ENCODE peak calls at places on chromosome 17, in seven cellular contexts. K is hepatocyte, J is Peyer's patch, Y is PC-9, C is tibial artery, E is fibroblast of mammary gland, U is BE2C. X is an unnamed sample.

GRCh38 chr17:32490101-32490482 is 3.3 kb downstream of the CDK5R1 start:
- DNase-seq in Y (no peak), C (no peak), K (no peak), U (peak), E (no peak), J (peak), X (no peak)

GRCh38 chr17:67270411-67270810 is 25.4 kb upstream of the HELZ start:
- DNase-seq in J (no peak), Y (no peak), E (no peak), K (no peak), C (no peak), U (no peak), X (no peak)

GRCh38 chr17:39763046-39763800 is 25.5 kb downstream of the GRB7 start:
- DNase-seq in E (no peak), C (no peak), Y (no peak), J (no peak), K (no peak), U (no peak), X (no peak)

GRCh38 chr17:79192503-79193500 is 118.2 kb downstream of the ENGASE start:
- DNase-seq in E (peak), U (no peak), K (peak), J (no peak), C (no peak), Y (no peak), X (no peak)

GRCh38 chr17:62565817-62566216 is 61.7 kb upstream of the MRC2 start:
- DNase-seq in K (no peak), C (no peak), U (no peak), J (no peak), Y (no peak), E (peak), X (no peak)

GRCh38 chr17:4604111-4604644 is 19.8 kb downstream of the SMTNL2 start:
- DNase-seq in Y (no peak), E (peak), K (peak), J (no peak), C (no peak), U (peak), X (no peak)

GRCh38 chr17:66522591-66523272 is 220.3 kb downstream of the PRKCA start:
- DNase-seq in K (no peak), C (no peak), U (no peak), J (no peak), Y (no peak), E (peak), X (no peak)

GRCh38 chr17:81260641-81261040 is 21.5 kb downstream of the NDUFAF8 start:
- DNase-seq in E (no peak), J (no peak), K (no peak), U (no peak), C (no peak), Y (no peak), X (no peak)

GRCh38 chr17:3888343-3889171 is 4.3 kb downstream of the CAMKK1 start:
- DNase-seq in E (peak), K (peak), U (peak), J (peak), C (peak), Y (peak), X (no peak)

GRCh38 chr17:69223809-69224208 is 4.8 kb downstream of the ABCA10 start:
- DNase-seq in C (no peak), K (no peak), U (no peak), E (peak), Y (no peak), J (no peak), X (no peak)

GRCh38 chr17:70775667-70776066 is 606.3 kb downstream of the KCNJ2 start:
- DNase-seq in E (no peak), C (no peak), J (no peak), U (peak), Y (no peak), K (no peak), X (no peak)

GRCh38 chr17:13594310-13594709 is 7.4 kb downstream of the HS3ST3A1 start:
- DNase-seq in J (no peak), Y (no peak), U (no peak), K (no peak), C (no peak), E (peak), X (no peak)

GRCh38 chr17:76534831-76535732 is 2.4 kb downstream of the CYGB start:
- DNase-seq in K (peak), J (no peak), C (no peak), Y (no peak), U (no peak), E (no peak), X (no peak)

GRCh38 chr17:40499551-40500189 is 1.8 kb downstream of the TNS4 start:
- DNase-seq in U (peak), E (peak), K (peak), C (peak), Y (peak), J (peak), X (peak)

GRCh38 chr17:77697480-77698400 is 260.8 kb upstream of the TNRC6C start:
- DNase-seq in K (no peak), J (no peak), E (no peak), Y (no peak), C (no peak), U (no peak), X (no peak)

GRCh38 chr17:50640701-50641338 is 6.1 kb downstream of the ABCC3 start:
- DNase-seq in C (peak), K (no peak), E (peak), U (peak), J (peak), Y (peak), X (peak)

GRCh38 chr17:67032985-67033384 is 11.4 kb upstream of the CACNG1 start:
- DNase-seq in Y (no peak), J (no peak), E (no peak), C (no peak), K (no peak), U (no peak), X (no peak)

GRCh38 chr17:79874329-79874981 is 35.2 kb upstream of the CBX4 start:
- DNase-seq in E (peak), U (no peak), K (peak), J (peak), C (no peak), Y (no peak), X (no peak)

GRCh38 chr17:75065562-75066151 is 18.6 kb downstream of the KCTD2 start:
- DNase-seq in Y (no peak), K (no peak), C (no peak), U (no peak), E (peak), J (no peak), X (no peak)

GRCh38 chr17:75067856-75068255 is 19.9 kb upstream of the SLC16A5 start:
- DNase-seq in E (no peak), C (no peak), K (no peak), U (no peak), J (no peak), Y (no peak), X (no peak)

GRCh38 chr17:75073618-75074047 is 14.1 kb upstream of the SLC16A5 start:
- DNase-seq in J (no peak), C (no peak), E (peak), U (no peak), K (peak), Y (no peak), X (no peak)

GRCh38 chr17:75068750-75069149 is 19.0 kb upstream of the SLC16A5 start:
- DNase-seq in U (no peak), K (no peak), E (no peak), Y (no peak), J (no peak), C (no peak), X (no peak)

DNA sequence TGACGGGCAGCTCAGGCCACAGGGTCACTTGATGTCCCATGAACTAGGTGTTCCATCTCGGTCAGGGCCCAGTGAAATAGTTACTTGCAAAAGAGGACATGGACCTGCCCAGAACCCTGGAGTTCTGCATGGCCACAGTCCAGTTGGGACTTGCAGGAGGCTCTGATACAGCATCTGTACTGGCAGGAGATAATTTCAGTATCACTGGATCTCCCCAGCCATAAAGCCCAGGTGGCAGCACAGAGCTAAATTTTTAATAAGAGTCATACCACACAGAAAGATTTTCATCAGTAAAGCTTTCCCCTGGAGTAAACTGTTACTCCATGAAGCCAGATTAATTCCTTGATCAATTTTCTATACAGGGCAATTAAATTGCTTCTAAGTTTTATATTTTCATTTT is 18.0 kb upstream of the SLC16A5 start:
- DNase-seq in Y (no peak), U (no peak), E (peak), K (no peak), J (no peak), C (no peak), X (peak)
- TF ChIP-seq CTCF in Y (peak), U (peak), E (peak), K (peak), J (peak), C (no peak), X (peak)

GRCh38 chr17:7560172-7561027 is 1.3 kb upstream of the SENP3 start:
- DNase-seq in U (no peak), Y (no peak), E (peak), C (peak), K (peak), J (peak), X (no peak)
- TF ChIP-seq CTCF in U (peak), Y (no peak), E (peak), C (peak), K (peak), J (peak), X (no peak)

GRCh38 chr17:44672479-44673093 is 16.3 kb downstream of the MEIOC start:
- DNase-seq in K (peak), E (peak), J (no peak), Y (no peak), C (no peak), U (no peak), X (no peak)
- TF ChIP-seq CTCF in K (peak), E (peak), J (peak), Y (peak), C (no peak), U (peak), X (peak)

DNA sequence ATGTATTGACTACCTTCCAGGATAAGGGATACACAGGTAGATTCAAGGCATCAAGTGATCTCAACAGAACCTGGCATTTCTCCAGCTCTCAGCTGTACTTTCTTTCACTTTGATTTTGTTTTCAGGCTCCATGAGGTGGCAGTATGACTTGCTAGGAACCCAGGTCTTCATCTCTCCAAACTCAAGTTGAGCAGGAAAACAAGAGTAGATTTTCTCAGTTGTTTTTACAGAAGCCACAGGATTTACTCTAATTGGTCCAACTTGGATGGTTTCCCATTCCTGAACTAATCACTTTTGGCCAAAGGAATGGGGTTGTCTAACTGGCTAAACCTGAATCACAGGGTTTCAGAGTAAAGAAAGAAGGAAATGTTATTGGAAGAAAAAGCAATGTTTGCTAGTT is 146.6 kb downstream of the TRIM37 start:
- DNase-seq in C (no peak), J (no peak), Y (peak), K (peak), E (peak), U (no peak), X (no peak)
- TF ChIP-seq CTCF in C (no peak), J (peak), Y (peak), K (peak), E (peak), U (peak), X (peak)

GRCh38 chr17:30597776-30598288 is 120.6 kb downstream of the GOSR1 start:
- DNase-seq in C (no peak), K (no peak), Y (no peak), U (no peak), J (no peak), E (peak), X (no peak)

GRCh38 chr17:30590086-30590485 is 112.9 kb downstream of the GOSR1 start:
- DNase-seq in C (no peak), Y (no peak), K (no peak), J (no peak), U (no peak), E (no peak), X (no peak)

GRCh38 chr17:30589431-30589830 is 112.2 kb downstream of the GOSR1 start:
- DNase-seq in Y (no peak), C (no peak), J (no peak), E (no peak), U (no peak), K (no peak), X (no peak)

GRCh38 chr17:30599424-30600061 is 122.3 kb downstream of the GOSR1 start:
- DNase-seq in J (no peak), E (no peak), K (no peak), Y (peak), C (no peak), U (no peak), X (no peak)

DNA sequence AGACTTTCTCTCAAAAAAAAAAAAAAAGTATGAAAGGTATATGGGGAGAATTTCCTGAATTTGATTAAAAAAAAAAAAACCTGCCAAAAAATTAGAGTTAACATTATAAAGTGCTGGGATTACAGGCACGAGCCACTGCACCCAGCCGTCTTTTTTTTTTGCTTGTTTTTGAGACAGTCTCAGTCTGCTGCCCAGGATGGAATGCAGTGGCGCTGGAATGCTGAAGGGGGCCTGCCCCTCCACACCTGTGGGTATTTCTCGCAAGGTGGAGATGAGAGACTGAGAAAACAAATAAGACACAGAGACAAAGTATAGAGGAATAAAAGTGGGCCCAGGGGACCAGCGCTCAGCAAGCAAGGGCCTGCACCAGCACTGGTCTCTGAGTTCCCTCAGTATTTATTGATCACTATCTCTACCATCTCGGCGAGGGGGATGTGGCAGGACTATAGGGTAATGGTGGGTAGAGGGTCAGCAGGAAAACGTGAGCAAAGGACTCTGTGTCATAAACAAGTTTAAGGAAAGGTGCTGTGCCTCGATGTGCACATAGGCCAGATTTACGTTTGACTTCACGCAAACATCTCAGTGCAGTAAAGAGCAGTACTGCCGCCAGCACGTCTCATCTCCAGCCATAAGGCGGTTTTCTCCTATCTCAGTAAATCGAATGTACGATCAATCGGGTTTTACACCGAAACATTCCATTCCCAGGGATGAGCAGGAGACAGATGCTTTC is 117.2 kb downstream of the GOSR1 start:
- DNase-seq in E (no peak), J (no peak), U (no peak), Y (no peak), K (no peak), C (no peak), X (no peak)
- TF ChIP-seq CTCF in E (no peak), J (no peak), U (no peak), Y (no peak), K (no peak), C (no peak), X (no peak)

GRCh38 chr17:75325348-75325747 is 36.1 kb upstream of the SLC25A19 start:
- DNase-seq in Y (no peak), U (no peak), K (no peak), C (no peak), J (no peak), E (no peak), X (no peak)

GRCh38 chr17:75325827-75326586 is 36.8 kb upstream of the SLC25A19 start:
- DNase-seq in K (no peak), E (peak), J (no peak), U (no peak), C (peak), Y (no peak), X (no peak)

GRCh38 chr17:75327757-75328156 is 38.5 kb upstream of the SLC25A19 start:
- DNase-seq in Y (no peak), J (no peak), C (no peak), U (no peak), E (no peak), K (no peak), X (no peak)

GRCh38 chr17:75323043-75323591 is 33.9 kb upstream of the SLC25A19 start:
- DNase-seq in U (peak), Y (peak), C (peak), J (peak), E (peak), K (peak), X (peak)

GRCh38 chr17:75326587-75326955 is 37.3 kb upstream of the SLC25A19 start:
- DNase-seq in C (no peak), J (no peak), K (no peak), E (no peak), U (no peak), Y (no peak), X (no peak)
- TF ChIP-seq CTCF in C (no peak), J (no peak), K (no peak), E (no peak), U (no peak), Y (no peak), X (no peak)

DNA sequence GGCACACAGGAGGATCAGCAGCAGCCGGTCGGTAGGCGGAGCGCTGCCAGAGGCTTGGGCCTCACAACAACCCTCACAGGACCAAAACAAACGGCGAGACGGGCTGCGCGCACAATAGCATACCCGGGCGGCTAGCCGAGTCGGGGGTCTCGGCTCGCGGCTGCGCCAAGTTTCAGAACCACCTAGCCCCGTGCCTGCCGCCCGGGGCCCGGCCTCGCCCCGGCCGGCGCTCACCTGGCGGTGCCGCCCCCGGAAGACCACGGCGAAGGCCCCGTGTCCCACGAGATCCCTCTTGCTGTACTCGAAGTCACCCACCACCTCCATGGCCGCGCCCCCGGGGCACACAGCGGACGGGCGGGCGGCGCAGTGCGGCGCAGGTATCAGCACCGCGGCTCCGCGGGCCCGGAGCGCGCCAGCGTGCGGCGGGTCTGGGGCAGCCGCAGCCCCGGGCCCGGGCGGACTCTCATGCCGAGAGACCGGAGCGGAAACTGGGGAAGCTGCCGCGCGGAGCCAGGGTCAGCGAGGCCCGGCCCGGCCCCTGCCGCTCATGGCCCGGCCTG is 562 bp downstream of the ULK2 start:
- DNase-seq in K (peak), C (peak), U (peak), J (peak), Y (no peak), E (peak), X (peak)
- TF ChIP-seq CTCF in K (peak), C (no peak), U (peak), J (no peak), Y (no peak), E (peak), X (peak)

GRCh38 chr17:57833597-57833939 is 16.3 kb downstream of the MRPS23 start:
- DNase-seq in Y (no peak), E (no peak), J (no peak), K (no peak), U (no peak), C (no peak), X (no peak)
- TF ChIP-seq CTCF in Y (peak), E (no peak), J (no peak), K (no peak), U (no peak), C (no peak), X (no peak)

GRCh38 chr17:61409301-61410099 is 9.9 kb downstream of the TBX2 start:
- DNase-seq in E (peak), U (peak), J (peak), Y (no peak), C (peak), K (peak), X (peak)
- TF ChIP-seq CTCF in E (no peak), U (peak), J (peak), Y (no peak), C (peak), K (peak), X (peak)

DNA sequence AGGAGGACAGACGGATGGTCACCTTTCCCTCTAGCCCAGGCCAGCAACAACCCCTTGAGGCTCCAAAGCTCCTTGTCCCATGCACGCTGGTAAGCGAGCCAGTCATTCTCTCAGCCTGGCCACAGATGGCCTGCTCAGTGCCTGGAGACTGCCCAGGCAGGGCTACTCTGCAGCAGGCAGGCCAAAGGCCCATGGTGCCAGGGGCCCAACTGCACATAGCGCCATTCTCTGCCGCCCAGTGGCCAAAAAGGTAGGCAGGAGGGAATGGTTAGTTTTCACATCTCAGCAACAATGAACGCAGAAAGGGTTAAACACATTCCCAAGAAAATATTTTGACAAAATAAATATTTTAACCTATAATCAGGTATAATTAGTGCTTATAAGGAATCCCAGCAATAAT is 7.7 kb upstream of the SREBF1 start:
- DNase-seq in Y (no peak), J (no peak), K (no peak), U (no peak), E (no peak), C (no peak), X (no peak)
- TF ChIP-seq CTCF in Y (no peak), J (no peak), K (no peak), U (no peak), E (no peak), C (no peak), X (no peak)